ENCODE peak calls at places on chromosomes 1 and 21, in nine cellular contexts. One of them, this sample, is unnamed.

GRCh38 chr1:111649648-111650047 is 30.1 kb downstream of the RAP1A start:
- DNase-seq in cardiac muscle cell: no peak
- DNase-seq in uterus: no peak
- DNase-seq in left ventricle myocardium inferior: no peak
- DNase-seq in esophagus muscularis mucosa: no peak
- DNase-seq in suprapubic skin: no peak
- DNase-seq in tibial artery: no peak
- DNase-seq in aorta: no peak
- DNase-seq in neuronal stem cell: no peak
- DNase-seq in this sample: no peak

GRCh38 chr1:8154621-8155052 is 128.5 kb upstream of the ERRFI1 start:
- DNase-seq in neuronal stem cell: peak
- DNase-seq in aorta: no peak
- DNase-seq in cardiac muscle cell: peak
- DNase-seq in uterus: no peak
- DNase-seq in suprapubic skin: no peak
- DNase-seq in esophagus muscularis mucosa: no peak
- DNase-seq in left ventricle myocardium inferior: no peak
- DNase-seq in tibial artery: no peak
- DNase-seq in this sample: no peak

GRCh38 chr1:75953461-75953860 is 21.3 kb upstream of the ASB17 start:
- DNase-seq in left ventricle myocardium inferior: no peak
- DNase-seq in uterus: no peak
- DNase-seq in neuronal stem cell: no peak
- DNase-seq in tibial artery: no peak
- DNase-seq in esophagus muscularis mucosa: no peak
- DNase-seq in suprapubic skin: no peak
- DNase-seq in aorta: no peak
- DNase-seq in cardiac muscle cell: no peak
- DNase-seq in this sample: no peak

GRCh38 chr21:37915941-37916794 is at the start of gene KCNJ6:
- DNase-seq in cardiac muscle cell: peak
- DNase-seq in aorta: peak
- DNase-seq in esophagus muscularis mucosa: no peak
- DNase-seq in left ventricle myocardium inferior: no peak
- DNase-seq in uterus: no peak
- DNase-seq in tibial artery: no peak
- DNase-seq in neuronal stem cell: peak
- DNase-seq in suprapubic skin: no peak
- DNase-seq in this sample: peak

GRCh38 chr1:65147424-65148177 is 402 bp upstream of the AK4 start:
- DNase-seq in esophagus muscularis mucosa: no peak
- DNase-seq in neuronal stem cell: peak
- DNase-seq in aorta: peak
- DNase-seq in suprapubic skin: peak
- DNase-seq in uterus: peak
- DNase-seq in tibial artery: peak
- DNase-seq in left ventricle myocardium inferior: peak
- DNase-seq in cardiac muscle cell: peak
- DNase-seq in this sample: peak

GRCh38 chr1:164786980-164787833 is 228.2 kb downstream of the PBX1 start:
- DNase-seq in tibial artery: peak
- DNase-seq in neuronal stem cell: peak
- DNase-seq in suprapubic skin: peak
- DNase-seq in esophagus muscularis mucosa: peak
- DNase-seq in aorta: peak
- DNase-seq in left ventricle myocardium inferior: peak
- DNase-seq in cardiac muscle cell: peak
- DNase-seq in uterus: peak
- DNase-seq in this sample: peak

GRCh38 chr1:84763912-84764675 is 73.8 kb upstream of the SSX2IP start:
- DNase-seq in tibial artery: no peak
- DNase-seq in left ventricle myocardium inferior: no peak
- DNase-seq in aorta: no peak
- DNase-seq in cardiac muscle cell: no peak
- DNase-seq in esophagus muscularis mucosa: no peak
- DNase-seq in suprapubic skin: no peak
- DNase-seq in uterus: no peak
- DNase-seq in neuronal stem cell: no peak
- DNase-seq in this sample: no peak

GRCh38 chr1:211625040-211625439 is 46.1 kb upstream of the SLC30A1 start:
- DNase-seq in cardiac muscle cell: no peak
- DNase-seq in left ventricle myocardium inferior: no peak
- DNase-seq in uterus: no peak
- DNase-seq in suprapubic skin: no peak
- DNase-seq in neuronal stem cell: no peak
- DNase-seq in aorta: no peak
- DNase-seq in esophagus muscularis mucosa: no peak
- DNase-seq in tibial artery: peak
- DNase-seq in this sample: no peak

GRCh38 chr1:244340396-244340795 is 111.3 kb downstream of the ADSS2 start:
- DNase-seq in aorta: no peak
- DNase-seq in neuronal stem cell: no peak
- DNase-seq in cardiac muscle cell: no peak
- DNase-seq in suprapubic skin: no peak
- DNase-seq in left ventricle myocardium inferior: no peak
- DNase-seq in esophagus muscularis mucosa: no peak
- DNase-seq in tibial artery: no peak
- DNase-seq in uterus: no peak
- DNase-seq in this sample: no peak

GRCh38 chr1:62946516-62946915 is 162.6 kb downstream of the ATG4C start:
- DNase-seq in esophagus muscularis mucosa: no peak
- DNase-seq in cardiac muscle cell: no peak
- DNase-seq in aorta: no peak
- DNase-seq in tibial artery: no peak
- DNase-seq in suprapubic skin: no peak
- DNase-seq in left ventricle myocardium inferior: no peak
- DNase-seq in uterus: no peak
- DNase-seq in neuronal stem cell: no peak
- DNase-seq in this sample: no peak

DNA sequence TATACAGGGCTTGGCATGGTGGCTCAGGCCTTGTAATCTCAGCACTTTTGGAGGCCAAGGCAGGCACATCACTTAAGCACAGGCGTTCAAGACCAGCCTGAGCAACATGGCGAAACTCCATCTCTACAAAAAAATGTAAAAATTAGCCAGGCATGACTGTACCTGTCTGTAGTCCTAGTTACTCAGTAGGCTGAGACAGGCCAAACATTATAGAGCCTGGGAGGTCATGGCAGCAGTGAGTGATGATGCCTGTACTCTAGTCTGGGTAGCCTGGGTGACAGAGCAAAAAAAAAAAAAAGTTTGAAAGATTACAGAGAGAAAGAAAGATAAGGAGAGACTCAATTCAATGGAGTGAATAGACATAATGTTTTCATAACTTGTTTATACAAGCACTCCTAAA is 556.5 kb upstream of the BRINP3 start:
- DNase-seq in esophagus muscularis mucosa: no peak
- DNase-seq in neuronal stem cell: no peak
- DNase-seq in suprapubic skin: no peak
- DNase-seq in left ventricle myocardium inferior: no peak
- DNase-seq in cardiac muscle cell: no peak
- DNase-seq in uterus: no peak
- DNase-seq in aorta: no peak
- DNase-seq in tibial artery: no peak
- DNase-seq in this sample: no peak
- H3K27ac ChIP-seq in esophagus muscularis mucosa: no peak
- H3K27ac ChIP-seq in neuronal stem cell: no peak
- H3K27ac ChIP-seq in suprapubic skin: no peak
- H3K27ac ChIP-seq in left ventricle myocardium inferior: no peak
- H3K27ac ChIP-seq in cardiac muscle cell: no peak
- H3K27ac ChIP-seq in uterus: no peak
- H3K27ac ChIP-seq in aorta: no peak
- H3K27ac ChIP-seq in tibial artery: no peak
- H3K27ac ChIP-seq in this sample: no peak

GRCh38 chr1:9324246-9325096 is 31.8 kb downstream of the SPSB1 start:
- DNase-seq in tibial artery: no peak
- DNase-seq in uterus: no peak
- DNase-seq in aorta: peak
- DNase-seq in left ventricle myocardium inferior: no peak
- DNase-seq in esophagus muscularis mucosa: no peak
- DNase-seq in neuronal stem cell: no peak
- DNase-seq in suprapubic skin: no peak
- DNase-seq in cardiac muscle cell: no peak
- DNase-seq in this sample: no peak
- H3K27ac ChIP-seq in tibial artery: peak
- H3K27ac ChIP-seq in uterus: peak
- H3K27ac ChIP-seq in aorta: peak
- H3K27ac ChIP-seq in left ventricle myocardium inferior: no peak
- H3K27ac ChIP-seq in esophagus muscularis mucosa: peak
- H3K27ac ChIP-seq in neuronal stem cell: no peak
- H3K27ac ChIP-seq in suprapubic skin: peak
- H3K27ac ChIP-seq in cardiac muscle cell: no peak
- H3K27ac ChIP-seq in this sample: no peak

GRCh38 chr21:44905016-44905724 is 15.5 kb downstream of the ITGB2 start:
- DNase-seq in left ventricle myocardium inferior: no peak
- DNase-seq in tibial artery: no peak
- DNase-seq in uterus: no peak
- DNase-seq in esophagus muscularis mucosa: no peak
- DNase-seq in aorta: no peak
- DNase-seq in neuronal stem cell: no peak
- DNase-seq in cardiac muscle cell: no peak
- DNase-seq in suprapubic skin: no peak
- DNase-seq in this sample: peak
- H3K27ac ChIP-seq in left ventricle myocardium inferior: no peak
- H3K27ac ChIP-seq in tibial artery: no peak
- H3K27ac ChIP-seq in uterus: no peak
- H3K27ac ChIP-seq in esophagus muscularis mucosa: peak
- H3K27ac ChIP-seq in aorta: no peak
- H3K27ac ChIP-seq in neuronal stem cell: no peak
- H3K27ac ChIP-seq in cardiac muscle cell: no peak
- H3K27ac ChIP-seq in suprapubic skin: no peak
- H3K27ac ChIP-seq in this sample: peak

DNA sequence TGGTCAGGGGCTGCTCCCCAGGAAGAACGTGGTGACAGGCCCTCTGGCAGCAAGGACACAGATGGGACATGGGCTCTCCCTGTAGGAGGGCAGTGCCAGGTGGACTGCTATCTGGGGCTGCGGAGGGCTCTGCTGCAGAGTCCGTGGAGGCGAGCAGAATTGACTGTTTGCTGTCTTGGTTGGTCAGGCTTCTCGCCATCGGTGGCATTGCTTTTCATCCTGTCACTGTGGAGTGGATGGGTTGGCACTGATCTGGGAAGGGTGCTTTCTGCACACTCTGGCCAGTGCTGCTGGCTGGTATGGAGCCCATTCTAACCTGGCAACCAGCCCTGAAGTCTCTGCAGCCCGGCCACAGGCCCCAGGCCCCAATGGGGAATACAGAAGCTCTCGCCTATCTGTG is 103.0 kb downstream of the LAMC2 start:
- DNase-seq in aorta: no peak
- DNase-seq in uterus: no peak
- DNase-seq in esophagus muscularis mucosa: no peak
- DNase-seq in neuronal stem cell: no peak
- DNase-seq in suprapubic skin: no peak
- DNase-seq in tibial artery: no peak
- DNase-seq in cardiac muscle cell: no peak
- DNase-seq in left ventricle myocardium inferior: peak
- DNase-seq in this sample: no peak
- H3K27ac ChIP-seq in aorta: peak
- H3K27ac ChIP-seq in uterus: peak
- H3K27ac ChIP-seq in esophagus muscularis mucosa: no peak
- H3K27ac ChIP-seq in neuronal stem cell: no peak
- H3K27ac ChIP-seq in suprapubic skin: no peak
- H3K27ac ChIP-seq in tibial artery: peak
- H3K27ac ChIP-seq in cardiac muscle cell: no peak
- H3K27ac ChIP-seq in left ventricle myocardium inferior: peak
- H3K27ac ChIP-seq in this sample: no peak

GRCh38 chr1:207029991-207030521 is 2.5 kb downstream of the C1orf116 start:
- DNase-seq in cardiac muscle cell: no peak
- DNase-seq in aorta: no peak
- DNase-seq in uterus: no peak
- DNase-seq in neuronal stem cell: no peak
- DNase-seq in left ventricle myocardium inferior: no peak
- DNase-seq in suprapubic skin: no peak
- DNase-seq in esophagus muscularis mucosa: no peak
- DNase-seq in tibial artery: no peak
- DNase-seq in this sample: no peak

GRCh38 chr1:207031632-207032258 is 811 bp downstream of the C1orf116 start:
- DNase-seq in aorta: no peak
- DNase-seq in esophagus muscularis mucosa: no peak
- DNase-seq in uterus: no peak
- DNase-seq in left ventricle myocardium inferior: no peak
- DNase-seq in suprapubic skin: no peak
- DNase-seq in cardiac muscle cell: no peak
- DNase-seq in neuronal stem cell: no peak
- DNase-seq in tibial artery: no peak
- DNase-seq in this sample: no peak

GRCh38 chr1:207030522-207031009 is 2.0 kb downstream of the C1orf116 start:
- DNase-seq in tibial artery: no peak
- DNase-seq in neuronal stem cell: no peak
- DNase-seq in aorta: no peak
- DNase-seq in uterus: no peak
- DNase-seq in esophagus muscularis mucosa: no peak
- DNase-seq in suprapubic skin: no peak
- DNase-seq in left ventricle myocardium inferior: no peak
- DNase-seq in cardiac muscle cell: no peak
- DNase-seq in this sample: no peak

GRCh38 chr1:207032528-207033017 is at the start of gene C1orf116:
- DNase-seq in suprapubic skin: no peak
- DNase-seq in esophagus muscularis mucosa: no peak
- DNase-seq in aorta: no peak
- DNase-seq in neuronal stem cell: no peak
- DNase-seq in left ventricle myocardium inferior: no peak
- DNase-seq in cardiac muscle cell: no peak
- DNase-seq in tibial artery: no peak
- DNase-seq in uterus: no peak
- DNase-seq in this sample: no peak

DNA sequence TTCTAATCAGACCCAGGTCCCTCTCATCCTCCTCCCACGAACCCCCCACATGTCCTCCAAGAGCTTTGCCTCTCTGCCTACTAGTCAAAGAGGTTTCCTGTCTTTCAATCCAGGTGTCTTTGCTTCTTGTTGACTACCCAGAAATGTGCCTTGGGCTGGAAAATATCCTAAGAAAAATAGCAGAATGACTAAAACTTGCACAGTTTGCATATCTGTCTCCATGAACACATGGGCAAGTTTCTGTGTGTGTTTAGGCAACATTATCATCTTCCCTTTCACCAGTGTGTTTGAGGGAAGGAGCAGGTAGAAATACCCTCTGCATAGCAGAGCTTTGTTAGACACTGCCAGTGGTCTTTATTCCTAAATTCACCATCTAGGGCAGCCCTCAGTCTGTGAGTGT is 1.5 kb downstream of the C1orf116 start:
- DNase-seq in suprapubic skin: no peak
- DNase-seq in left ventricle myocardium inferior: no peak
- DNase-seq in esophagus muscularis mucosa: no peak
- DNase-seq in neuronal stem cell: no peak
- DNase-seq in aorta: no peak
- DNase-seq in cardiac muscle cell: no peak
- DNase-seq in tibial artery: no peak
- DNase-seq in uterus: no peak
- DNase-seq in this sample: no peak
- H3K27ac ChIP-seq in suprapubic skin: peak
- H3K27ac ChIP-seq in left ventricle myocardium inferior: peak
- H3K27ac ChIP-seq in esophagus muscularis mucosa: no peak
- H3K27ac ChIP-seq in neuronal stem cell: no peak
- H3K27ac ChIP-seq in aorta: no peak
- H3K27ac ChIP-seq in cardiac muscle cell: no peak
- H3K27ac ChIP-seq in tibial artery: no peak
- H3K27ac ChIP-seq in uterus: no peak
- H3K27ac ChIP-seq in this sample: peak